ENCODE peak calls at places on chromosomes 4 and X, in four cellular contexts. S, U, Z and W are unnamed samples.

GRCh38 chr4:5355846-5356245 is 304.6 kb downstream of the STK32B start:
- DNase-seq in Z (no peak), S (no peak), U (no peak), W (no peak)

GRCh38 chr4:98758182-98758581 is 99.8 kb upstream of the TSPAN5 start:
- DNase-seq in Z (no peak), U (no peak), S (no peak), W (no peak)

GRCh38 chr4:87007345-87008181 is 72.8 kb downstream of the AFF1 start:
- DNase-seq in S (no peak), U (no peak), Z (no peak), W (peak; percentile 31)

GRCh38 chrX:1874899-1875298 is 260.0 kb downstream of the ASMT start:
- DNase-seq in S (no peak), U (no peak), Z (no peak), W (no peak)

GRCh38 chr4:163494360-163495241 is at the start of gene TMA16:
- DNase-seq in Z (peak; percentile 75), U (peak; percentile 58), S (peak; percentile 92), W (peak; percentile 83)

GRCh38 chrX:134743121-134743520 is 84.8 kb upstream of the PLAC1 start:
- DNase-seq in U (no peak), S (no peak), Z (no peak), W (no peak)

GRCh38 chr4:7867701-7868429 is 71.8 kb downstream of the AFAP1 start:
- DNase-seq in S (no peak), Z (no peak), U (no peak), W (no peak)

GRCh38 chr4:76830612-76831474 is 67.1 kb downstream of the SOWAHB start:
- DNase-seq in U (peak; percentile 22), S (peak; percentile 94), Z (peak; percentile 74), W (peak; percentile 55)

GRCh38 chr4:185524888-185525863 is 10.1 kb downstream of the PDLIM3 start:
- DNase-seq in Z (no peak), S (no peak), U (no peak), W (no peak)

GRCh38 chr4:157824006-157824405 is 348.8 kb downstream of the GASK1B start:
- DNase-seq in S (no peak), U (no peak), Z (no peak), W (no peak)

GRCh38 chrX:42772874-42773273 is 5.1 kb downstream of the PPP1R2C start:
- DNase-seq in Z (no peak), U (no peak), S (no peak), W (no peak)

GRCh38 chr4:164188236-164188635 is 565.7 kb upstream of the SMIM31 start:
- DNase-seq in S (no peak), Z (no peak), U (no peak), W (no peak)

GRCh38 chrX:131025336-131025735 is 32.8 kb upstream of the ARHGAP36 start:
- DNase-seq in S (peak; percentile 33), Z (no peak), U (no peak), W (no peak)

GRCh38 chr4:110183643-110184042 is 14.8 kb downstream of the ELOVL6 start:
- DNase-seq in S (no peak), Z (no peak), U (no peak), W (no peak)

GRCh38 chrX:8194216-8194615 is 23.1 kb upstream of the VCX2 start:
- DNase-seq in S (no peak), U (no peak), Z (no peak), W (no peak)

GRCh38 chrX:72046447-72046846 is 85.3 kb downstream of the RTL5 start:
- DNase-seq in U (no peak), S (no peak), Z (no peak), W (no peak)

GRCh38 chrX:572490-573124 is 58.0 kb upstream of the SHOX start:
- DNase-seq in U (no peak), S (no peak), Z (no peak), W (no peak)

GRCh38 chrX:10173331-10173900 is 16.6 kb downstream of the CLCN4 start:
- DNase-seq in Z (peak; percentile 55), U (no peak), S (no peak), W (peak; percentile 84)

GRCh38 chr4:153603258-153603657 is 80.8 kb upstream of the TLR2 start:
- DNase-seq in Z (no peak), U (no peak), S (no peak), W (no peak)

GRCh38 chrX:115350696-115351408 is 61.3 kb downstream of the LUZP4 start:
- DNase-seq in S (no peak), U (no peak), Z (peak; percentile 8), W (no peak)